ENCODE peak calls at places on chromosomes 4 and X, in ten cellular contexts. Z is iris pigment epithelial cell; W is coronary artery; M is activated T-helper 1 cell treated with anti-CD3 and anti-CD28 coated beads, Interleukin-2, amount 50 U/mL, for 16 hours; A is breast epithelium; G is esophagus squamous epithelium; I is C1 segment of cervical spinal cord; S is erythroblast; T is posterior vena cava; J is choroid plexus epithelial cell. O is an unnamed sample.

GRCh38 chrX:48492293-48492910 is 16.4 kb upstream of the PORCN start:
- DNase-seq in G (no peak), I (no peak), S (no peak), M (no peak), Z (peak), T (no peak), A (no peak), W (no peak), J (peak), O (peak)

GRCh38 chr4:156595041-156595440 is 376.6 kb downstream of the PDGFC start:
- DNase-seq in M (no peak), T (no peak), G (no peak), A (no peak), I (no peak), S (no peak), J (no peak), W (no peak), Z (peak), O (no peak)

GRCh38 chrX:66731398-66731797 is 92.5 kb upstream of the EDA2R start:
- DNase-seq in J (peak), M (no peak), W (no peak), T (no peak), A (no peak), Z (peak), G (no peak), I (no peak), S (peak), O (peak)

GRCh38 chr4:147355849-147356248 is 125.0 kb upstream of the EDNRA start:
- DNase-seq in G (no peak), W (no peak), I (no peak), Z (peak), T (no peak), S (no peak), J (peak), M (no peak), A (no peak), O (no peak)

GRCh38 chr4:169311643-169312365 is 41.0 kb upstream of the SH3RF1 start:
- DNase-seq in W (no peak), G (no peak), J (peak), S (peak), I (no peak), Z (peak), T (no peak), M (no peak), A (no peak), O (peak)

GRCh38 chrX:124098089-124098488 is 136.6 kb downstream of the STAG2 start:
- DNase-seq in A (no peak), W (no peak), S (peak), J (peak), I (no peak), Z (peak), T (no peak), M (no peak), G (no peak), O (peak)

GRCh38 chr4:150033937-150034336 is 44.3 kb upstream of the DCLK2 start:
- DNase-seq in I (no peak), J (peak), T (no peak), G (no peak), M (no peak), Z (peak), S (no peak), A (no peak), W (no peak), O (peak)

GRCh38 chrX:9785944-9786741 is at the start of gene SHROOM2:
- DNase-seq in W (no peak), G (no peak), M (no peak), A (no peak), S (no peak), T (peak), Z (no peak), I (no peak), J (no peak), O (no peak)

GRCh38 chr4:173181769-173182374 is 13.3 kb downstream of the GALNT7 start:
- DNase-seq in Z (peak), S (peak), T (no peak), I (no peak), J (peak), W (no peak), A (no peak), M (no peak), G (no peak), O (peak)

O was measured in OCI-M1.